ENCODE peak calls at places on chromosomes 13 and 19, in five cellular contexts. One of them, this sample, is unnamed.

GRCh38 chr13:44331912-44332840 is 41.4 kb upstream of the SERP2 start:
- DNase-seq in mammary epithelial cell: no peak
- DNase-seq in Calu3: no peak
- DNase-seq in NCI-H1930: no peak
- DNase-seq in ELR: peak
- DNase-seq in this sample: peak

GRCh38 chr19:49553451-49554271 is 25.9 kb downstream of the RCN3 start:
- DNase-seq in mammary epithelial cell: peak
- DNase-seq in Calu3: no peak
- DNase-seq in NCI-H1930: no peak
- DNase-seq in ELR: peak
- DNase-seq in this sample: no peak

GRCh38 chr13:97627566-97627965 is 193.6 kb downstream of the RAP2A start:
- DNase-seq in mammary epithelial cell: peak
- DNase-seq in Calu3: peak
- DNase-seq in NCI-H1930: no peak
- DNase-seq in ELR: peak
- DNase-seq in this sample: peak

GRCh38 chr19:12365372-12366162 is at the start of gene ZNF442:
- DNase-seq in mammary epithelial cell: peak
- DNase-seq in Calu3: peak
- DNase-seq in NCI-H1930: peak
- DNase-seq in ELR: peak
- DNase-seq in this sample: peak

GRCh38 chr19:18940791-18941627 is at the start of gene HOMER3:
- DNase-seq in mammary epithelial cell: no peak
- DNase-seq in Calu3: peak
- DNase-seq in NCI-H1930: peak
- DNase-seq in ELR: peak
- DNase-seq in this sample: peak

GRCh38 chr13:61664821-61665705 is 249.4 kb upstream of the PCDH20 start:
- DNase-seq in mammary epithelial cell: no peak
- DNase-seq in Calu3: no peak
- DNase-seq in NCI-H1930: no peak
- DNase-seq in ELR: peak
- DNase-seq in this sample: no peak

GRCh38 chr13:32676242-32676641 is 90.0 kb downstream of the PDS5B start:
- DNase-seq in mammary epithelial cell: no peak
- DNase-seq in Calu3: no peak
- DNase-seq in NCI-H1930: no peak
- DNase-seq in ELR: peak
- DNase-seq in this sample: no peak

GRCh38 chr19:35563207-35563829 is at the start of gene ATP4A:
- DNase-seq in mammary epithelial cell: no peak
- DNase-seq in Calu3: no peak
- DNase-seq in NCI-H1930: no peak
- DNase-seq in ELR: no peak
- DNase-seq in this sample: no peak

GRCh38 chr13:42272115-42272756 is at the start of gene AKAP11:
- DNase-seq in mammary epithelial cell: peak
- DNase-seq in Calu3: peak
- DNase-seq in NCI-H1930: no peak
- DNase-seq in ELR: peak
- DNase-seq in this sample: peak

GRCh38 chr19:3893509-3894179 is 13.2 kb downstream of the ATCAY start:
- DNase-seq in mammary epithelial cell: no peak
- DNase-seq in Calu3: no peak
- DNase-seq in NCI-H1930: no peak
- DNase-seq in ELR: no peak
- DNase-seq in this sample: no peak

GRCh38 chr13:69496951-69497350 is 610.7 kb upstream of the ATXN8OS start:
- DNase-seq in mammary epithelial cell: no peak
- DNase-seq in Calu3: no peak
- DNase-seq in NCI-H1930: no peak
- DNase-seq in ELR: no peak
- DNase-seq in this sample: no peak

GRCh38 chr19:38039966-38040365 is 133.0 kb downstream of the SIPA1L3 start:
- DNase-seq in mammary epithelial cell: peak
- DNase-seq in Calu3: no peak
- DNase-seq in NCI-H1930: no peak
- DNase-seq in ELR: peak
- DNase-seq in this sample: no peak

GRCh38 chr13:43301341-43301969 is 278.1 kb downstream of the DNAJC15 start:
- DNase-seq in mammary epithelial cell: no peak
- DNase-seq in Calu3: no peak
- DNase-seq in NCI-H1930: no peak
- DNase-seq in ELR: peak
- DNase-seq in this sample: no peak

GRCh38 chr19:7679017-7679720 is 1.5 kb upstream of the TRAPPC5 start:
- DNase-seq in mammary epithelial cell: no peak
- DNase-seq in Calu3: peak
- DNase-seq in NCI-H1930: peak
- DNase-seq in ELR: no peak
- DNase-seq in this sample: no peak

GRCh38 chr19:11738746-11739620 is at the start of gene ZNF823:
- DNase-seq in mammary epithelial cell: peak
- DNase-seq in Calu3: peak
- DNase-seq in NCI-H1930: peak
- DNase-seq in ELR: peak
- DNase-seq in this sample: peak

GRCh38 chr19:46728208-46728607 is 11.3 kb upstream of the PRKD2 start:
- DNase-seq in mammary epithelial cell: no peak
- DNase-seq in Calu3: no peak
- DNase-seq in NCI-H1930: no peak
- DNase-seq in ELR: no peak
- DNase-seq in this sample: peak

GRCh38 chr19:35845215-35846037 is 6.9 kb downstream of the NPHS1 start:
- DNase-seq in mammary epithelial cell: no peak
- DNase-seq in Calu3: peak
- DNase-seq in NCI-H1930: peak
- DNase-seq in ELR: peak
- DNase-seq in this sample: no peak

GRCh38 chr19:2665103-2665502 is 37.4 kb downstream of the GNG7 start:
- DNase-seq in mammary epithelial cell: no peak
- DNase-seq in Calu3: no peak
- DNase-seq in NCI-H1930: no peak
- DNase-seq in ELR: no peak
- DNase-seq in this sample: no peak

GRCh38 chr19:13051581-13052165 is 51.0 kb downstream of the LYL1 start:
- DNase-seq in mammary epithelial cell: peak
- DNase-seq in Calu3: peak
- DNase-seq in NCI-H1930: no peak
- DNase-seq in ELR: peak
- DNase-seq in this sample: peak

GRCh38 chr19:45729774-45730388 is 815 bp downstream of the FBXO46 start:
- DNase-seq in mammary epithelial cell: peak
- DNase-seq in Calu3: peak
- DNase-seq in NCI-H1930: no peak
- DNase-seq in ELR: peak
- DNase-seq in this sample: no peak

GRCh38 chr13:59444210-59444857 is 719.4 kb downstream of the DIAPH3 start:
- DNase-seq in mammary epithelial cell: no peak
- DNase-seq in Calu3: no peak
- DNase-seq in NCI-H1930: no peak
- DNase-seq in ELR: no peak
- DNase-seq in this sample: no peak

GRCh38 chr13:109162248-109163051 is 533.0 kb downstream of the MYO16 start:
- DNase-seq in mammary epithelial cell: peak
- DNase-seq in Calu3: peak
- DNase-seq in NCI-H1930: no peak
- DNase-seq in ELR: no peak
- DNase-seq in this sample: no peak

GRCh38 chr13:113545455-113545930 is 39.1 kb upstream of the TFDP1 start:
- DNase-seq in mammary epithelial cell: no peak
- DNase-seq in Calu3: no peak
- DNase-seq in NCI-H1930: no peak
- DNase-seq in ELR: peak
- DNase-seq in this sample: peak

GRCh38 chr13:109707044-109707794 is 79.2 kb downstream of the IRS2 start:
- DNase-seq in mammary epithelial cell: no peak
- DNase-seq in Calu3: no peak
- DNase-seq in NCI-H1930: peak
- DNase-seq in ELR: no peak
- DNase-seq in this sample: no peak

GRCh38 chr19:18385675-18386542 is at the start of gene GDF15:
- DNase-seq in mammary epithelial cell: peak
- DNase-seq in Calu3: peak
- DNase-seq in NCI-H1930: no peak
- DNase-seq in ELR: peak
- DNase-seq in this sample: peak

GRCh38 chr13:49549289-49549688 is 36.1 kb downstream of the RCBTB1 start:
- DNase-seq in mammary epithelial cell: no peak
- DNase-seq in Calu3: no peak
- DNase-seq in NCI-H1930: no peak
- DNase-seq in ELR: no peak
- DNase-seq in this sample: no peak

This sample was measured in sciatic nerve.